ENCODE peak calls at places on chromosome 14, in nine cellular contexts. R, V, C, S, W, X, B, L and E are unnamed samples.

GRCh38 chr14:72666610-72667009 is 227.3 kb downstream of the DPF3 start:
- DNase-seq in X (peak; percentile 42), V (no peak), R (peak; percentile 53), B (no peak), C (no peak), L (peak; percentile 90), W (no peak), S (peak; percentile 68), E (peak; percentile 38)

GRCh38 chr14:49405291-49405690 is 180.9 kb downstream of the RPS29 start:
- DNase-seq in S (peak; percentile 69), C (no peak), R (peak; percentile 8), B (no peak), W (no peak), V (no peak), L (peak; percentile 43), X (peak; percentile 60), E (no peak)

GRCh38 chr14:68939893-68940613 is 39.0 kb downstream of the ACTN1 start:
- DNase-seq in X (peak; percentile 98), L (peak; percentile 92), W (peak; percentile 96), S (peak; percentile 98), V (no peak), R (peak; percentile 98), C (peak; percentile 51), B (no peak), E (peak; percentile 91)

GRCh38 chr14:22557846-22558220 is 31.2 kb downstream of the DAD1 start:
- DNase-seq in L (no peak), B (no peak), C (no peak), R (no peak), X (no peak), W (no peak), S (no peak), V (no peak), E (no peak)

GRCh38 chr14:76884394-76884793 is 58.2 kb downstream of the LRRC74A start:
- DNase-seq in B (no peak), R (no peak), V (no peak), S (no peak), X (no peak), W (peak; percentile 69), C (no peak), L (no peak), E (no peak)

GRCh38 chr14:23512156-23512555 is 39.4 kb downstream of the ZFHX2 start:
- DNase-seq in B (no peak), L (no peak), X (no peak), R (no peak), V (no peak), C (no peak), W (no peak), S (no peak), E (no peak)

GRCh38 chr14:85218982-85219381 is 311.0 kb upstream of the FLRT2 start:
- DNase-seq in X (no peak), L (no peak), V (no peak), C (no peak), S (no peak), W (no peak), R (no peak), B (no peak), E (no peak)

GRCh38 chr14:69543341-69544249 is 31.1 kb downstream of the CCDC177 start:
- DNase-seq in B (no peak), S (peak; percentile 96), C (peak; percentile 16), L (peak; percentile 97), R (peak; percentile 33), V (no peak), W (peak; percentile 66), X (peak; percentile 77), E (peak; percentile 81)

GRCh38 chr14:52922656-52923055 is 28.2 kb downstream of the FERMT2 start:
- DNase-seq in L (peak; percentile 61), X (peak; percentile 58), W (no peak), C (no peak), S (peak; percentile 65), V (no peak), R (peak; percentile 37), B (no peak), E (peak; percentile 81)

GRCh38 chr14:68983210-68983609 is 4.1 kb upstream of the ACTN1 start:
- DNase-seq in X (no peak), C (no peak), B (no peak), S (no peak), L (no peak), V (no peak), W (no peak), R (no peak), E (no peak)

GRCh38 chr14:96208739-96209138 is 4.1 kb downstream of the BDKRB2 start:
- DNase-seq in B (no peak), L (no peak), W (peak; percentile 58), X (no peak), V (no peak), S (no peak), R (no peak), C (no peak), E (no peak)

GRCh38 chr14:96741151-96741977 is 55.8 kb upstream of the VRK1 start:
- DNase-seq in W (peak; percentile 83), R (peak; percentile 46), L (peak; percentile 37), S (peak; percentile 44), B (peak; percentile 52), C (peak; percentile 79), V (no peak), X (peak; percentile 46), E (peak; percentile 78)

GRCh38 chr14:20624495-20625070 is 16.9 kb downstream of the OR6S1 start:
- DNase-seq in C (peak; percentile 54), R (no peak), X (peak; percentile 66), W (peak; percentile 87), L (peak; percentile 60), V (no peak), S (peak; percentile 76), B (peak; percentile 59), E (peak; percentile 73)

GRCh38 chr14:87304404-87304803 is 688.6 kb downstream of the GALC start:
- DNase-seq in S (no peak), C (no peak), R (no peak), X (no peak), L (no peak), V (no peak), B (no peak), W (no peak), E (no peak)

GRCh38 chr14:53845813-53846693 is 110.6 kb downstream of the BMP4 start:
- DNase-seq in R (no peak), C (no peak), S (peak; percentile 16), B (no peak), V (no peak), X (no peak), L (no peak), W (no peak), E (peak; percentile 27)

GRCh38 chr14:22848391-22849164 is 12.2 kb downstream of the MMP14 start:
- DNase-seq in V (no peak), W (peak; percentile 84), X (peak; percentile 80), R (peak; percentile 88), C (peak; percentile 76), S (peak; percentile 96), B (no peak), L (peak; percentile 54), E (no peak)

GRCh38 chr14:104393898-104394605 is 185.5 kb upstream of the C14orf180 start:
- DNase-seq in C (peak; percentile 63), V (no peak), S (no peak), W (peak; percentile 89), B (peak; percentile 72), L (no peak), X (no peak), R (peak; percentile 62), E (no peak)
- H3K4me3 ChIP-seq in C (no peak overlapping the region), V (no peak overlapping the region), S (no peak overlapping the region), W (no peak overlapping the region), B (peak overlapping the region; percentile 36), L (no peak overlapping the region), X (no peak overlapping the region), R (no peak overlapping the region), E (no peak overlapping the region)

GRCh38 chr14:105733081-105734065 is 207.0 kb downstream of the TMEM121 start:
- DNase-seq in R (no peak), L (no peak), C (no peak), B (no peak), V (no peak), S (no peak), W (peak; percentile 42), X (no peak), E (no peak)
- H3K4me3 ChIP-seq in R (no peak overlapping the region), L (no peak overlapping the region), C (no peak overlapping the region), B (no peak overlapping the region), V (no peak overlapping the region), S (no peak overlapping the region), W (no peak overlapping the region), X (no peak overlapping the region), E (peak overlapping the region; percentile 60)

DNA sequence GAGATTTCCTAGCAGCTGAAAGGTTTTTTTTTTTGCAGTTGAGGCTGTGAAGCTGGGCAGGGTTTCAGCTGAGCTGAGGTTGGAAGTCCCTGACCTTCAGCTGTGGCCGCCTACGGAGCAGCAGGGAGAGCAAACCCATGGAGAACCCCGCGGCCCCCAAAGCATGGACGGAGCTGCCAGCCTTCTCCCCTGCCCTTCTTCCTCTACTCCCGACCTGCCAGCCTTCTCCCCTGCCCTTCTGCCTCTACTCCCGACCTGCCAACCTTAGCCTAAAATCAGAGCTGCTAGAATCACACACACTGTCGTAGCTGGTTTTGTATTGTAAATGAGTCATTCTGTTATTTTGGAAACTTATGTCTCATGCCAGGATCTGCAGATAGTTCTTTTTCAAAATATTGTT is 74.6 kb downstream of the PPP2R5C start:
- DNase-seq in X (no peak), V (no peak), L (no peak), W (no peak), C (peak; percentile 66), B (no peak), R (peak; percentile 72), S (peak; percentile 35), E (no peak)
- H3K4me3 ChIP-seq in X (no peak overlapping the region), V (no peak overlapping the region), L (no peak overlapping the region), W (no peak overlapping the region), C (no peak overlapping the region), B (no peak overlapping the region), R (no peak overlapping the region), S (no peak overlapping the region), E (no peak overlapping the region)

DNA sequence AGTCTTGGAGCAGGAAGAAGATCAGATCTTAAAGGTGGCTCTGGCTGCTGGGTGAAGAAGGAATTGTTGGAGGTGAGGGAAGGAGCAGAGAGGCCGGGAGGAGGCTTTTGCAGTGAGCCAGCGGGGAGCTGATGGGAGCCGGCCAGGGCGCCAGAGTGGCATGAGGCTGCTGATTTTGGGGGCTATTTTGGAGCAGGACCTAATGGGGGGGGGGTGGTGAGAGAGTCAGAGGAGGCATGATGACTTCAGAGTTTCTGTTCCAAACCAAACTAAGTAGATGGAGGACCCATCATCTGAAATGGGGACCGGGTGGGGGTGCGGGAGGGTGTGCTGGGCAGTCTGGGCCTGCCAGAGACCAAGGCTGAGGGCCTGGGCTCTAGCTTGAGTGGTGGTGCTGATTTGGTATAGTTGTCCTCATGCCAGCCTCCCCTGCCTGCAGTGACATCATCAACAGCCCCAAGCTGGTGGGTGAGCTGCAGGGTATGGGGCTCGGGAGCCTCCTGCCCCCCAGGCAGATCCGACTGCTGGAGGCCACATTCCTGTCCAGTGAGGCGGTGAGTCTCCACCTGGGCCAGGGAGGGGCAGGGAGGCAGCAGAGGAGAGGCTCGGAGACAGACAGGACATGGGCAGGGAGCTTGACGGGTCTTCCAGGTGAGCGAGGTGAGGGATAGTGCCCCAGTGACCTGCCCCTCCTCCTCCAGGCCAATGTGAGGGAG is 6.2 kb downstream of the TNFAIP2 start:
- DNase-seq in L (peak; percentile 28), B (no peak), V (no peak), S (no peak), C (no peak), X (no peak), W (peak; percentile 81), R (no peak), E (peak; percentile 92)
- H3K4me3 ChIP-seq in L (no peak overlapping the region), B (no peak overlapping the region), V (no peak overlapping the region), S (no peak overlapping the region), C (no peak overlapping the region), X (no peak overlapping the region), W (no peak overlapping the region), R (no peak overlapping the region), E (no peak overlapping the region)